ENCODE peak calls at places on chromosomes 12 and 14, in six cellular contexts. One of them, this sample, is unnamed.

GRCh38 chr14:65961004-65961403 is 525.2 kb upstream of the CCDC196 start:
- DNase-seq in epithelial cell of esophagus: peak
- DNase-seq in KBM-7: peak
- DNase-seq in heart left ventricle: peak
- DNase-seq in SJSA1: no peak
- DNase-seq in GDM1: peak
- DNase-seq in this sample: peak

GRCh38 chr12:81758421-81759214 is 532 bp downstream of the PPFIA2 start:
- DNase-seq in epithelial cell of esophagus: peak
- DNase-seq in KBM-7: no peak
- DNase-seq in heart left ventricle: peak
- DNase-seq in SJSA1: peak
- DNase-seq in GDM1: no peak
- DNase-seq in this sample: peak

GRCh38 chr12:51281202-51281924 is 11.1 kb upstream of the SMAGP start:
- DNase-seq in epithelial cell of esophagus: peak
- DNase-seq in KBM-7: no peak
- DNase-seq in heart left ventricle: no peak
- DNase-seq in SJSA1: no peak
- DNase-seq in GDM1: no peak
- DNase-seq in this sample: no peak

GRCh38 chr14:106185837-106186233 is 659.5 kb downstream of the TMEM121 start:
- DNase-seq in epithelial cell of esophagus: no peak
- DNase-seq in KBM-7: peak
- DNase-seq in heart left ventricle: no peak
- DNase-seq in SJSA1: no peak
- DNase-seq in GDM1: peak
- DNase-seq in this sample: peak

GRCh38 chr14:73526036-73526984 is 10.6 kb upstream of the ACOT1 start:
- DNase-seq in epithelial cell of esophagus: peak
- DNase-seq in KBM-7: no peak
- DNase-seq in heart left ventricle: peak
- DNase-seq in SJSA1: no peak
- DNase-seq in GDM1: no peak
- DNase-seq in this sample: no peak

GRCh38 chr14:34721129-34721528 is 6.7 kb upstream of the CFL2 start:
- DNase-seq in epithelial cell of esophagus: no peak
- DNase-seq in KBM-7: no peak
- DNase-seq in heart left ventricle: no peak
- DNase-seq in SJSA1: no peak
- DNase-seq in GDM1: no peak
- DNase-seq in this sample: no peak

GRCh38 chr12:131596115-131596514 is 114.8 kb upstream of the SFSWAP start:
- DNase-seq in epithelial cell of esophagus: no peak
- DNase-seq in KBM-7: no peak
- DNase-seq in heart left ventricle: no peak
- DNase-seq in SJSA1: no peak
- DNase-seq in GDM1: no peak
- DNase-seq in this sample: no peak

GRCh38 chr12:75909714-75910451 is 121.7 kb downstream of the PHLDA1 start:
- DNase-seq in epithelial cell of esophagus: no peak
- DNase-seq in KBM-7: no peak
- DNase-seq in heart left ventricle: no peak
- DNase-seq in SJSA1: no peak
- DNase-seq in GDM1: no peak
- DNase-seq in this sample: no peak

GRCh38 chr14:72619071-72619710 is 274.7 kb downstream of the DPF3 start:
- DNase-seq in epithelial cell of esophagus: no peak
- DNase-seq in KBM-7: no peak
- DNase-seq in heart left ventricle: no peak
- DNase-seq in SJSA1: peak
- DNase-seq in GDM1: no peak
- DNase-seq in this sample: no peak

GRCh38 chr14:100106661-100107112 is 41.5 kb downstream of the EVL start:
- DNase-seq in epithelial cell of esophagus: peak
- DNase-seq in KBM-7: no peak
- DNase-seq in heart left ventricle: no peak
- DNase-seq in SJSA1: no peak
- DNase-seq in GDM1: peak
- DNase-seq in this sample: no peak

GRCh38 chr12:108860443-108860842 is 3.1 kb upstream of the SSH1 start:
- DNase-seq in epithelial cell of esophagus: no peak
- DNase-seq in KBM-7: no peak
- DNase-seq in heart left ventricle: no peak
- DNase-seq in SJSA1: no peak
- DNase-seq in GDM1: no peak
- DNase-seq in this sample: no peak

GRCh38 chr14:56945291-56945690 is 135.0 kb upstream of the OTX2 start:
- DNase-seq in epithelial cell of esophagus: no peak
- DNase-seq in KBM-7: no peak
- DNase-seq in heart left ventricle: no peak
- DNase-seq in SJSA1: no peak
- DNase-seq in GDM1: no peak
- DNase-seq in this sample: no peak

GRCh38 chr12:25433581-25434325 is 119.3 kb downstream of the LMNTD1 start:
- DNase-seq in epithelial cell of esophagus: peak
- DNase-seq in KBM-7: no peak
- DNase-seq in heart left ventricle: no peak
- DNase-seq in SJSA1: no peak
- DNase-seq in GDM1: no peak
- DNase-seq in this sample: no peak

This sample was measured in SJCRH30.